ENCODE peak calls at places on chromosomes 4 and X, in five cellular contexts. H, A, C, W and M are unnamed samples.

GRCh38 chr4:110508827-110509446 is 33.0 kb downstream of the ENPEP start:
- DNase-seq in H (no peak), A (no peak), C (no peak), W (no peak), M (no peak)

GRCh38 chr4:27084685-27085356 is 224.2 kb downstream of the STIM2 start:
- DNase-seq in H (no peak), A (no peak), C (peak; percentile 27), W (peak; percentile 41), M (peak; percentile 23)

GRCh38 chr4:182736207-182736606 is 181.0 kb downstream of the DCTD start:
- DNase-seq in H (no peak), A (no peak), C (no peak), W (no peak), M (no peak)

GRCh38 chr4:11428701-11429571 is at the start of gene HS3ST1:
- DNase-seq in H (peak; percentile 78), A (peak; percentile 80), C (peak; percentile 83), W (peak; percentile 93), M (peak; percentile 81)

GRCh38 chr4:86718152-86718551 is 124.0 kb downstream of the PTPN13 start:
- DNase-seq in H (no peak), A (no peak), C (no peak), W (no peak), M (no peak)

GRCh38 chr4:105895324-105895608 is at the start of gene NPNT:
- DNase-seq in H (no peak), A (peak; percentile 18), C (no peak), W (no peak), M (no peak)

GRCh38 chr4:146273204-146273901 is 59.0 kb downstream of the REELD1 start:
- DNase-seq in H (no peak), A (no peak), C (no peak), W (no peak), M (no peak)

GRCh38 chr4:1150875-1151274 is 21.5 kb downstream of the SPON2 start:
- DNase-seq in H (no peak), A (no peak), C (no peak), W (no peak), M (no peak)

GRCh38 chr4:130233377-130234047 is 1137.6 kb downstream of the C4orf33 start:
- DNase-seq in H (no peak), A (no peak), C (no peak), W (no peak), M (no peak)

GRCh38 chrX:122565952-122566351 is 618.1 kb upstream of the GRIA3 start:
- DNase-seq in H (no peak), A (no peak), C (no peak), W (no peak), M (no peak)

GRCh38 chr4:125225806-125226205 is 88.9 kb upstream of the FAT4 start:
- DNase-seq in H (no peak), A (no peak), C (no peak), W (no peak), M (no peak)

GRCh38 chr4:2935762-2936743 is 27.2 kb downstream of the NOP14 start:
- DNase-seq in H (peak; percentile 42), A (no peak), C (no peak), W (peak; percentile 18), M (peak; percentile 11)

GRCh38 chrX:138945219-138945618 is 233.7 kb upstream of the FGF13 start:
- DNase-seq in H (no peak), A (no peak), C (no peak), W (no peak), M (no peak)

GRCh38 chr4:10582059-10582686 is 102.4 kb downstream of the CLNK start:
- DNase-seq in H (no peak), A (peak; percentile 23), C (no peak), W (peak; percentile 60), M (peak; percentile 77)

GRCh38 chr4:624705-625590 is at the start of gene PDE6B:
- DNase-seq in H (peak; percentile 29), A (no peak), C (no peak), W (no peak), M (no peak)

GRCh38 chr4:133151681-133152329 is 2.7 kb downstream of the PCDH10 start:
- DNase-seq in H (no peak), A (no peak), C (no peak), W (peak; percentile 35), M (no peak)

GRCh38 chr4:133149932-133150642 is 993 bp downstream of the PCDH10 start:
- DNase-seq in H (no peak), A (no peak), C (no peak), W (peak; percentile 24), M (no peak)

GRCh38 chr4:133150643-133151300 is 1.7 kb downstream of the PCDH10 start:
- DNase-seq in H (no peak), A (no peak), C (no peak), W (peak; percentile 17), M (no peak)

GRCh38 chr4:133152330-133152791 is 3.3 kb downstream of the PCDH10 start:
- DNase-seq in H (no peak), A (no peak), C (no peak), W (peak; percentile 18), M (no peak)

DNA sequence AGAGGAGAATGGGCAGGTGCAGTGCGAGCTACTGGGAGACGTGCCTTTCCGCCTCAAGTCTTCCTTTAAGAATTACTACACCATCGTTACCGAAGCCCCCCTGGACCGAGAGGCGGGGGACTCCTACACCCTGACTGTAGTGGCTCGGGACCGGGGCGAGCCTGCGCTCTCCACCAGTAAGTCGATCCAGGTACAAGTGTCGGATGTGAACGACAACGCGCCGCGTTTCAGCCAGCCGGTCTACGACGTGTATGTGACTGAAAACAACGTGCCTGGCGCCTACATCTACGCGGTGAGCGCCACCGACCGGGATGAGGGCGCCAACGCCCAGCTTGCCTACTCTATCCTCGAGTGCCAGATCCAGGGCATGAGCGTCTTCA is 2.2 kb downstream of the PCDH10 start:
- DNase-seq in H (no peak), A (no peak), C (no peak), W (peak; percentile 14), M (no peak)
- H3K27ac ChIP-seq in H (no peak overlapping the region), A (no peak overlapping the region), C (no peak overlapping the region), W (no peak overlapping the region), M (no peak overlapping the region)

GRCh38 chrX:40299028-40299479 is 201.3 kb upstream of the BCOR start:
- DNase-seq in H (no peak), A (no peak), C (no peak), W (peak; percentile 39), M (no peak)
- TF ChIP-seq CTCF in H (no peak), A (no peak), C (no peak), W (peak; percentile 20), M (no peak)

DNA sequence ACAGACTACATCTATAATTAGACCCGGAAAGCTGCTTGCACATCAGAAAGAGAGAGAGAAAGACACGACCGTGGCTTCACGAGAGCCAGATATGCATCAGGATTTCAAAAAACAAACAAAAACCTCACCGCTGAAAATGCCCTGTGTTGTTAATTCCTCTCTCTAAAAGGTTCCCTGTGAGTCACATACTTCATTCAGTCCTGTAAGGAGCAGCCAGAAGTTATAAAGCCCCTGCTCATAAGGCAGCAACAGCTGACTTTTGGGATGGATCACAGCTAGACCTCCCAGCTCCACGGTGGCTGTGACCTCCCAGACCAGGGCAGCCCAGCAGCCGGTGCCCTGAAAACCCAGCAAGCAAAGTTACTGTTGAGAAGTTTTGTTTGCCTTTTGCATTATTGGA is 520.6 kb downstream of the BCOR start:
- DNase-seq in H (no peak), A (no peak), C (no peak), W (no peak), M (peak; percentile 14)
- H3K27ac ChIP-seq in H (no peak overlapping the region), A (no peak overlapping the region), C (no peak overlapping the region), W (no peak overlapping the region), M (no peak overlapping the region)

GRCh38 chr4:153159016-153159415 is 45.2 kb upstream of the TRIM2 start:
- DNase-seq in H (no peak), A (no peak), C (no peak), W (no peak), M (no peak)
- TF ChIP-seq CTCF in H (no peak), A (no peak), C (no peak), W (no peak), M (no peak)

DNA sequence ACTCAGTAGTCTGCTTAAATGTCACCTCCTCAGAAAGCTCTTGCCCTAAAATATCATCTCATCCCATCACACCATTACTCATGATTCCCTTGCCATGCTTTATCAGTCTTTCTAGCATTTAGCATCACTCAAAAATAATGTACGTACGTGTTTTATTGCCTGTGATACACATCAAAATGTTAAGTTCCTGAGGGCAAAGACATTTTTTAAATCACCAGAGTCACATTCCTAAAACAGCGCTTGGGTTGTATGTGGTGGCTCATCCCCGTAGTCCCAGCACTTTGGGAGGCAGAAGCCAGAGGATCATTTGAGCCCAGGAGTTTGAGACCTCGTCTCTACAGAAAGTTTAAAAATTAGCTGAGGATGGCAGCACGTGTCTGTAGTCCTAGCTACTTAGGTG is 21.3 kb upstream of the PDLIM5 start:
- DNase-seq in H (no peak), A (no peak), C (no peak), W (no peak), M (no peak)
- H3K27ac ChIP-seq in H (no peak overlapping the region), A (no peak overlapping the region), C (peak overlapping the region; percentile 81), W (no peak overlapping the region), M (no peak overlapping the region)